ENCODE peak calls at places on chromosomes 12 and 14, in seven cellular contexts. One of them, this sample, is unnamed.

GRCh38 chr12:64749466-64750202 is 9.6 kb downstream of the GNS start:
- DNase-seq in colonic mucosa: no peak
- DNase-seq in AG09309: no peak
- DNase-seq in stimulated activated CD4-positive, alpha-beta T cell treated with anti-CD3 and anti-CD28 coated beads, TNF-alpha, amount 100 ng/mL, for 1 hour: no peak
- DNase-seq in activated T-cell treated with anti-CD3 and anti-CD28 coated beads for 1 hour: no peak
- DNase-seq in naive thymus-derived CD8-positive, alpha-beta T cell: no peak
- DNase-seq in bronchial epithelial cell: no peak
- DNase-seq in this sample: no peak

GRCh38 chr12:62758216-62758615 is 176.7 kb downstream of the PPM1H start:
- DNase-seq in colonic mucosa: no peak
- DNase-seq in AG09309: no peak
- DNase-seq in stimulated activated CD4-positive, alpha-beta T cell treated with anti-CD3 and anti-CD28 coated beads, TNF-alpha, amount 100 ng/mL, for 1 hour: no peak
- DNase-seq in activated T-cell treated with anti-CD3 and anti-CD28 coated beads for 1 hour: no peak
- DNase-seq in naive thymus-derived CD8-positive, alpha-beta T cell: no peak
- DNase-seq in bronchial epithelial cell: no peak
- DNase-seq in this sample: peak; percentile 24

GRCh38 chr12:31728289-31728916 is 418 bp downstream of the AMN1 start:
- DNase-seq in colonic mucosa: peak; percentile 61
- DNase-seq in AG09309: no peak
- DNase-seq in stimulated activated CD4-positive, alpha-beta T cell treated with anti-CD3 and anti-CD28 coated beads, TNF-alpha, amount 100 ng/mL, for 1 hour: no peak
- DNase-seq in activated T-cell treated with anti-CD3 and anti-CD28 coated beads for 1 hour: peak; percentile 16
- DNase-seq in naive thymus-derived CD8-positive, alpha-beta T cell: no peak
- DNase-seq in bronchial epithelial cell: peak; percentile 30
- DNase-seq in this sample: no peak

GRCh38 chr12:91406920-91407341 is 224.3 kb upstream of the DCN start:
- DNase-seq in colonic mucosa: peak; percentile 24
- DNase-seq in AG09309: no peak
- DNase-seq in stimulated activated CD4-positive, alpha-beta T cell treated with anti-CD3 and anti-CD28 coated beads, TNF-alpha, amount 100 ng/mL, for 1 hour: no peak
- DNase-seq in activated T-cell treated with anti-CD3 and anti-CD28 coated beads for 1 hour: no peak
- DNase-seq in naive thymus-derived CD8-positive, alpha-beta T cell: no peak
- DNase-seq in bronchial epithelial cell: peak; percentile 98
- DNase-seq in this sample: no peak

GRCh38 chr12:109879332-109880048 is 851 bp downstream of the GLTP start:
- DNase-seq in colonic mucosa: no peak
- DNase-seq in AG09309: no peak
- DNase-seq in stimulated activated CD4-positive, alpha-beta T cell treated with anti-CD3 and anti-CD28 coated beads, TNF-alpha, amount 100 ng/mL, for 1 hour: no peak
- DNase-seq in activated T-cell treated with anti-CD3 and anti-CD28 coated beads for 1 hour: no peak
- DNase-seq in naive thymus-derived CD8-positive, alpha-beta T cell: no peak
- DNase-seq in bronchial epithelial cell: peak; percentile 17
- DNase-seq in this sample: no peak

GRCh38 chr14:76644875-76645518 is 116.3 kb upstream of the VASH1 start:
- DNase-seq in colonic mucosa: no peak
- DNase-seq in AG09309: no peak
- DNase-seq in stimulated activated CD4-positive, alpha-beta T cell treated with anti-CD3 and anti-CD28 coated beads, TNF-alpha, amount 100 ng/mL, for 1 hour: no peak
- DNase-seq in activated T-cell treated with anti-CD3 and anti-CD28 coated beads for 1 hour: no peak
- DNase-seq in naive thymus-derived CD8-positive, alpha-beta T cell: no peak
- DNase-seq in bronchial epithelial cell: peak; percentile 33
- DNase-seq in this sample: peak; percentile 3

GRCh38 chr14:74475678-74476077 is 17.4 kb downstream of the NPC2 start:
- DNase-seq in colonic mucosa: no peak
- DNase-seq in AG09309: peak; percentile 33
- DNase-seq in stimulated activated CD4-positive, alpha-beta T cell treated with anti-CD3 and anti-CD28 coated beads, TNF-alpha, amount 100 ng/mL, for 1 hour: no peak
- DNase-seq in activated T-cell treated with anti-CD3 and anti-CD28 coated beads for 1 hour: no peak
- DNase-seq in naive thymus-derived CD8-positive, alpha-beta T cell: no peak
- DNase-seq in bronchial epithelial cell: peak; percentile 48
- DNase-seq in this sample: peak; percentile 54

GRCh38 chr14:89427426-89428162 is 10.6 kb upstream of the FOXN3 start:
- DNase-seq in colonic mucosa: no peak
- DNase-seq in AG09309: no peak
- DNase-seq in stimulated activated CD4-positive, alpha-beta T cell treated with anti-CD3 and anti-CD28 coated beads, TNF-alpha, amount 100 ng/mL, for 1 hour: no peak
- DNase-seq in activated T-cell treated with anti-CD3 and anti-CD28 coated beads for 1 hour: no peak
- DNase-seq in naive thymus-derived CD8-positive, alpha-beta T cell: no peak
- DNase-seq in bronchial epithelial cell: no peak
- DNase-seq in this sample: no peak

GRCh38 chr14:24818054-24818822 is 184.2 kb upstream of the GZMB start:
- DNase-seq in colonic mucosa: peak; percentile 68
- DNase-seq in AG09309: no peak
- DNase-seq in stimulated activated CD4-positive, alpha-beta T cell treated with anti-CD3 and anti-CD28 coated beads, TNF-alpha, amount 100 ng/mL, for 1 hour: no peak
- DNase-seq in activated T-cell treated with anti-CD3 and anti-CD28 coated beads for 1 hour: no peak
- DNase-seq in naive thymus-derived CD8-positive, alpha-beta T cell: no peak
- DNase-seq in bronchial epithelial cell: no peak
- DNase-seq in this sample: no peak

GRCh38 chr14:84084056-84084590 is 1445.8 kb upstream of the FLRT2 start:
- DNase-seq in colonic mucosa: no peak
- DNase-seq in AG09309: no peak
- DNase-seq in stimulated activated CD4-positive, alpha-beta T cell treated with anti-CD3 and anti-CD28 coated beads, TNF-alpha, amount 100 ng/mL, for 1 hour: no peak
- DNase-seq in activated T-cell treated with anti-CD3 and anti-CD28 coated beads for 1 hour: no peak
- DNase-seq in naive thymus-derived CD8-positive, alpha-beta T cell: no peak
- DNase-seq in bronchial epithelial cell: no peak
- DNase-seq in this sample: no peak

GRCh38 chr14:94423465-94424056 is 29.0 kb downstream of the SERPINA11 start:
- DNase-seq in colonic mucosa: peak; percentile 68
- DNase-seq in AG09309: peak; percentile 28
- DNase-seq in stimulated activated CD4-positive, alpha-beta T cell treated with anti-CD3 and anti-CD28 coated beads, TNF-alpha, amount 100 ng/mL, for 1 hour: no peak
- DNase-seq in activated T-cell treated with anti-CD3 and anti-CD28 coated beads for 1 hour: peak; percentile 6
- DNase-seq in naive thymus-derived CD8-positive, alpha-beta T cell: no peak
- DNase-seq in bronchial epithelial cell: peak; percentile 62
- DNase-seq in this sample: no peak

GRCh38 chr14:105059035-105059916 is 6.0 kb downstream of the GPR132 start:
- DNase-seq in colonic mucosa: no peak
- DNase-seq in AG09309: no peak
- DNase-seq in stimulated activated CD4-positive, alpha-beta T cell treated with anti-CD3 and anti-CD28 coated beads, TNF-alpha, amount 100 ng/mL, for 1 hour: no peak
- DNase-seq in activated T-cell treated with anti-CD3 and anti-CD28 coated beads for 1 hour: no peak
- DNase-seq in naive thymus-derived CD8-positive, alpha-beta T cell: peak; percentile 85
- DNase-seq in bronchial epithelial cell: peak; percentile 19
- DNase-seq in this sample: no peak

This sample was measured in non-pigmented ciliary epithelial cell.